ENCODE peak calls at places on chromosomes 2 and 18, in four cellular contexts. P, O, G and X are unnamed samples.

GRCh38 chr2:71784734-71785549 is 331.6 kb downstream of the DYSF start:
- DNase-seq in G (no peak), O (no peak), P (no peak), X (no peak)

GRCh38 chr2:190121971-190122370 is 59.4 kb upstream of the MSTN start:
- DNase-seq in G (no peak), O (peak), P (no peak), X (peak)

GRCh38 chr2:239084007-239084406 is 236.1 kb downstream of the TWIST2 start:
- DNase-seq in O (no peak), G (no peak), P (no peak), X (no peak)

GRCh38 chr2:164786787-164787186 is 54.8 kb downstream of the COBLL1 start:
- DNase-seq in G (no peak), P (no peak), O (no peak), X (no peak)

GRCh38 chr2:151278487-151278886 is 11.0 kb downstream of the NMI start:
- DNase-seq in P (no peak), O (no peak), G (no peak), X (no peak)

GRCh38 chr2:96501471-96501874 is 3.7 kb downstream of the NEURL3 start:
- DNase-seq in O (no peak), G (no peak), P (peak), X (no peak)

GRCh38 chr18:5918196-5918595 is 22.9 kb upstream of the TMEM200C start:
- DNase-seq in G (no peak), P (no peak), O (no peak), X (no peak)

GRCh38 chr2:226995625-226996041 is 159.8 kb downstream of the RHBDD1 start:
- DNase-seq in G (no peak), P (no peak), O (no peak), X (no peak)

GRCh38 chr2:234701421-234701820 is 204.5 kb upstream of the ARL4C start:
- DNase-seq in G (no peak), P (no peak), O (no peak), X (no peak)

GRCh38 chr2:107634172-107634571 is 192.5 kb upstream of the RGPD4 start:
- DNase-seq in G (no peak), O (no peak), P (no peak), X (no peak)

GRCh38 chr2:152480870-152481269 is 145.9 kb downstream of the FMNL2 start:
- DNase-seq in G (no peak), O (no peak), P (no peak), X (no peak)

GRCh38 chr2:150327546-150328495 is 159.6 kb downstream of the RND3 start:
- DNase-seq in P (no peak), O (peak), G (no peak), X (no peak)

GRCh38 chr2:27095745-27096651 is 9.4 kb downstream of the KHK start:
- DNase-seq in O (no peak), P (peak), G (no peak), X (peak)

GRCh38 chr2:233362742-233363141 is 8.4 kb downstream of the DGKD start:
- DNase-seq in O (no peak), G (no peak), P (no peak), X (no peak)

GRCh38 chr2:149018971-149019370 is 19.5 kb upstream of the LYPD6B start:
- DNase-seq in O (no peak), P (no peak), G (no peak), X (no peak)

GRCh38 chr2:57892920-57893319 is 153.7 kb upstream of the VRK2 start:
- DNase-seq in P (no peak), O (no peak), G (no peak), X (no peak)

GRCh38 chr2:45000921-45001628 is 8.2 kb downstream of the SIX2 start:
- DNase-seq in P (peak), O (no peak), G (no peak), X (no peak)

GRCh38 chr2:62270728-62271127 is 74.8 kb downstream of the B3GNT2 start:
- DNase-seq in O (peak), G (no peak), P (peak), X (no peak)

GRCh38 chr2:28976584-28976983 is 4.5 kb upstream of the TOGARAM2 start:
- DNase-seq in G (no peak), P (peak), O (no peak), X (no peak)

GRCh38 chr2:195472835-195473234 is 184.2 kb upstream of the SLC39A10 start:
- DNase-seq in G (no peak), P (no peak), O (no peak), X (no peak)

GRCh38 chr2:27351802-27352598 is 4.6 kb downstream of the GTF3C2 start:
- DNase-seq in G (no peak), P (no peak), O (no peak), X (no peak)

GRCh38 chr2:227460079-227460485 is 11.9 kb upstream of the AGFG1 start:
- DNase-seq in O (no peak), P (no peak), G (peak), X (no peak)

GRCh38 chr2:10258726-10259125 is 44.0 kb upstream of the HPCAL1 start:
- DNase-seq in O (no peak), P (no peak), G (no peak), X (no peak)

GRCh38 chr2:194203898-194204297 is 1453.1 kb upstream of the SLC39A10 start:
- DNase-seq in O (no peak), P (no peak), G (no peak), X (no peak)

GRCh38 chr18:6752200-6752873 is 22.8 kb downstream of the ARHGAP28 start:
- DNase-seq in G (no peak), O (no peak), P (no peak), X (no peak)

GRCh38 chr2:95240556-95240955 is 33.2 kb downstream of the ZNF892 start:
- DNase-seq in O (no peak), G (no peak), P (no peak), X (no peak)

GRCh38 chr18:73980289-73980979 is 167.2 kb downstream of the FBXO15 start:
- DNase-seq in P (peak), O (no peak), G (no peak), X (peak)

GRCh38 chr18:10563886-10564285 is 38.1 kb downstream of the NAPG start:
- DNase-seq in P (no peak), G (no peak), O (no peak), X (no peak)

GRCh38 chr2:102033028-102033749 is 41.4 kb downstream of the IL1R2 start:
- DNase-seq in G (no peak), O (no peak), P (peak), X (no peak)

GRCh38 chr2:196421880-196422279 is 217.6 kb upstream of the CCDC150 start:
- DNase-seq in G (no peak), O (no peak), P (no peak), X (no peak)

GRCh38 chr2:217835931-217836881 is 166.6 kb downstream of the TNS1 start:
- DNase-seq in O (no peak), G (no peak), P (no peak), X (no peak)

GRCh38 chr2:151189125-151189524 is 72.5 kb downstream of the RBM43 start:
- DNase-seq in P (no peak), G (no peak), O (no peak), X (no peak)

GRCh38 chr18:62329676-62330454 is 4.8 kb downstream of the TNFRSF11A start:
- DNase-seq in P (peak), O (no peak), G (no peak), X (no peak)

GRCh38 chr2:188089896-188090295 is 201.8 kb upstream of the GULP1 start:
- DNase-seq in O (peak), G (no peak), P (no peak), X (no peak)

GRCh38 chr2:159882069-159882468 is 84.1 kb upstream of the CD302 start:
- DNase-seq in P (no peak), O (peak), G (no peak), X (no peak)

GRCh38 chr18:50468802-50469201 is 91.1 kb upstream of the MAPK4 start:
- DNase-seq in P (no peak), O (no peak), G (no peak), X (no peak)

GRCh38 chr2:224360801-224361251 is 41.1 kb downstream of the FAM124B start:
- DNase-seq in P (no peak), G (no peak), O (no peak), X (no peak)

GRCh38 chr2:99609851-99610381 is 120.1 kb upstream of the REV1 start:
- DNase-seq in O (no peak), G (no peak), P (no peak), X (no peak)

GRCh38 chr18:64100136-64100922 is 48.6 kb downstream of the LINC00305 start:
- DNase-seq in G (no peak), O (peak), P (no peak), X (no peak)

GRCh38 chr2:231286964-231287363 is 88.5 kb downstream of the ARMC9 start:
- DNase-seq in O (no peak), G (no peak), P (no peak), X (no peak)